ENCODE peak calls at places on chromosomes 7 and 10, in seven cellular contexts. One of them, this sample, is unnamed.
A peak's percentile ranks its signal among the peaks of the same experiment; 100 is the strongest.

GRCh38 chr10:103921750-103922195 is 3.8 kb upstream of the STN1 start:
- DNase-seq in T-cell: no peak
- DNase-seq in fibroblast of lung: peak; percentile 18
- DNase-seq in cardiac fibroblast: peak; percentile 39
- DNase-seq in stimulated activated CD8-positive, alpha-beta memory T cell treated with anti-CD3 and anti-CD28 coated beads, Interleukin-15, amount 100 ng/mL, for 24 hours: no peak
- DNase-seq in AG09319: no peak
- DNase-seq in A549: no peak
- DNase-seq in this sample: no peak

GRCh38 chr7:127021019-127021738 is 231.6 kb downstream of the GRM8 start:
- DNase-seq in A549: no peak
- DNase-seq in fibroblast of lung: no peak
- DNase-seq in T-cell: no peak
- DNase-seq in stimulated activated CD8-positive, alpha-beta memory T cell treated with anti-CD3 and anti-CD28 coated beads, Interleukin-15, amount 100 ng/mL, for 24 hours: no peak
- DNase-seq in AG09319: no peak
- DNase-seq in cardiac fibroblast: no peak
- DNase-seq in this sample: no peak

GRCh38 chr10:118116555-118117311 is 70.0 kb upstream of the RAB11FIP2 start:
- DNase-seq in A549: no peak
- DNase-seq in T-cell: no peak
- DNase-seq in AG09319: no peak
- DNase-seq in cardiac fibroblast: no peak
- DNase-seq in stimulated activated CD8-positive, alpha-beta memory T cell treated with anti-CD3 and anti-CD28 coated beads, Interleukin-15, amount 100 ng/mL, for 24 hours: no peak
- DNase-seq in fibroblast of lung: no peak
- DNase-seq in this sample: no peak

GRCh38 chr10:89355373-89355772 is 22.5 kb upstream of the IFIT1B start:
- DNase-seq in T-cell: no peak
- DNase-seq in AG09319: no peak
- DNase-seq in stimulated activated CD8-positive, alpha-beta memory T cell treated with anti-CD3 and anti-CD28 coated beads, Interleukin-15, amount 100 ng/mL, for 24 hours: no peak
- DNase-seq in cardiac fibroblast: peak; percentile 45
- DNase-seq in fibroblast of lung: peak; percentile 72
- DNase-seq in A549: no peak
- DNase-seq in this sample: no peak

GRCh38 chr10:42970451-42971250 is 106.2 kb upstream of the RET start:
- DNase-seq in AG09319: no peak
- DNase-seq in A549: no peak
- DNase-seq in stimulated activated CD8-positive, alpha-beta memory T cell treated with anti-CD3 and anti-CD28 coated beads, Interleukin-15, amount 100 ng/mL, for 24 hours: no peak
- DNase-seq in T-cell: no peak
- DNase-seq in fibroblast of lung: no peak
- DNase-seq in cardiac fibroblast: no peak
- DNase-seq in this sample: no peak

GRCh38 chr7:100885440-100886141 is 3.9 kb downstream of the UFSP1 start:
- DNase-seq in stimulated activated CD8-positive, alpha-beta memory T cell treated with anti-CD3 and anti-CD28 coated beads, Interleukin-15, amount 100 ng/mL, for 24 hours: no peak
- DNase-seq in T-cell: no peak
- DNase-seq in A549: no peak
- DNase-seq in AG09319: no peak
- DNase-seq in fibroblast of lung: no peak
- DNase-seq in cardiac fibroblast: no peak
- DNase-seq in this sample: no peak

GRCh38 chr7:50812847-50813475 is 30.3 kb upstream of the GRB10 start:
- DNase-seq in cardiac fibroblast: peak; percentile 81
- DNase-seq in stimulated activated CD8-positive, alpha-beta memory T cell treated with anti-CD3 and anti-CD28 coated beads, Interleukin-15, amount 100 ng/mL, for 24 hours: no peak
- DNase-seq in AG09319: peak; percentile 23
- DNase-seq in A549: peak; percentile 53
- DNase-seq in fibroblast of lung: peak; percentile 83
- DNase-seq in T-cell: no peak
- DNase-seq in this sample: no peak

GRCh38 chr10:80451132-80451531 is 3.0 kb upstream of the TSPAN14 start:
- DNase-seq in fibroblast of lung: no peak
- DNase-seq in T-cell: no peak
- DNase-seq in AG09319: no peak
- DNase-seq in A549: no peak
- DNase-seq in stimulated activated CD8-positive, alpha-beta memory T cell treated with anti-CD3 and anti-CD28 coated beads, Interleukin-15, amount 100 ng/mL, for 24 hours: no peak
- DNase-seq in cardiac fibroblast: no peak
- DNase-seq in this sample: no peak

GRCh38 chr10:110704906-110705476 is 60.9 kb downstream of the RBM20 start:
- DNase-seq in AG09319: no peak
- DNase-seq in stimulated activated CD8-positive, alpha-beta memory T cell treated with anti-CD3 and anti-CD28 coated beads, Interleukin-15, amount 100 ng/mL, for 24 hours: no peak
- DNase-seq in cardiac fibroblast: no peak
- DNase-seq in T-cell: no peak
- DNase-seq in fibroblast of lung: peak; percentile 76
- DNase-seq in A549: no peak
- DNase-seq in this sample: no peak

This sample was measured in NCI-H187.